ENCODE peak calls at places on chromosomes 11 and 22, in six cellular contexts. One of them, this sample, is unnamed.

GRCh38 chr11:14565845-14566244 is 45.7 kb upstream of the PSMA1 start:
- DNase-seq in upper lobe of right lung: no peak
- DNase-seq in fibroblast of pulmonary artery: no peak
- DNase-seq in tibial artery: no peak
- DNase-seq in tibial nerve: no peak
- DNase-seq in HFF-Myc: no peak
- DNase-seq in this sample: no peak

GRCh38 chr11:12079726-12080556 is 30.4 kb upstream of the MICAL2 start:
- DNase-seq in tibial artery: peak
- DNase-seq in HFF-Myc: peak
- DNase-seq in upper lobe of right lung: peak
- DNase-seq in fibroblast of pulmonary artery: peak
- DNase-seq in tibial nerve: peak
- DNase-seq in this sample: peak

GRCh38 chr22:33882991-33883390 is 37.3 kb downstream of the LARGE1 start:
- DNase-seq in fibroblast of pulmonary artery: no peak
- DNase-seq in tibial nerve: no peak
- DNase-seq in HFF-Myc: no peak
- DNase-seq in tibial artery: no peak
- DNase-seq in upper lobe of right lung: no peak
- DNase-seq in this sample: no peak

GRCh38 chr11:2156416-2157182 is 4.4 kb downstream of the INS start:
- DNase-seq in upper lobe of right lung: peak
- DNase-seq in tibial nerve: peak
- DNase-seq in HFF-Myc: no peak
- DNase-seq in tibial artery: peak
- DNase-seq in fibroblast of pulmonary artery: peak
- DNase-seq in this sample: peak

GRCh38 chr11:662689-663274 is 25.7 kb downstream of the DRD4 start:
- DNase-seq in upper lobe of right lung: peak
- DNase-seq in tibial artery: peak
- DNase-seq in tibial nerve: peak
- DNase-seq in fibroblast of pulmonary artery: peak
- DNase-seq in HFF-Myc: peak
- DNase-seq in this sample: peak

GRCh38 chr11:123801765-123802164 is 4.4 kb downstream of the OR6M1 start:
- DNase-seq in fibroblast of pulmonary artery: no peak
- DNase-seq in tibial artery: no peak
- DNase-seq in upper lobe of right lung: no peak
- DNase-seq in tibial nerve: no peak
- DNase-seq in HFF-Myc: no peak
- DNase-seq in this sample: no peak

GRCh38 chr11:92131289-92131890 is 93.2 kb upstream of the FAT3 start:
- DNase-seq in fibroblast of pulmonary artery: peak
- DNase-seq in upper lobe of right lung: no peak
- DNase-seq in tibial nerve: no peak
- DNase-seq in HFF-Myc: no peak
- DNase-seq in tibial artery: no peak
- DNase-seq in this sample: no peak

GRCh38 chr11:94154095-94154856 is 25.6 kb downstream of the PANX1 start:
- DNase-seq in HFF-Myc: no peak
- DNase-seq in upper lobe of right lung: no peak
- DNase-seq in tibial nerve: no peak
- DNase-seq in fibroblast of pulmonary artery: no peak
- DNase-seq in tibial artery: no peak
- DNase-seq in this sample: no peak

GRCh38 chr11:18785416-18785815 is 6.2 kb downstream of the PTPN5 start:
- DNase-seq in HFF-Myc: no peak
- DNase-seq in tibial nerve: no peak
- DNase-seq in upper lobe of right lung: no peak
- DNase-seq in fibroblast of pulmonary artery: no peak
- DNase-seq in tibial artery: no peak
- DNase-seq in this sample: no peak

GRCh38 chr22:38204784-38205183 is 3.0 kb downstream of the MAFF start:
- DNase-seq in tibial artery: no peak
- DNase-seq in upper lobe of right lung: no peak
- DNase-seq in tibial nerve: no peak
- DNase-seq in fibroblast of pulmonary artery: peak
- DNase-seq in HFF-Myc: no peak
- DNase-seq in this sample: no peak

GRCh38 chr11:64185323-64186204 is at the start of gene STIP1:
- DNase-seq in HFF-Myc: peak
- DNase-seq in fibroblast of pulmonary artery: peak
- DNase-seq in tibial nerve: peak
- DNase-seq in tibial artery: peak
- DNase-seq in upper lobe of right lung: peak
- DNase-seq in this sample: peak
- TF ChIP-seq CTCF in HFF-Myc: peak
- TF ChIP-seq CTCF in fibroblast of pulmonary artery: peak
- TF ChIP-seq CTCF in tibial nerve: peak
- TF ChIP-seq CTCF in tibial artery: peak
- TF ChIP-seq CTCF in upper lobe of right lung: peak
- TF ChIP-seq CTCF in this sample: peak

GRCh38 chr11:45252134-45252856 is 33.8 kb downstream of the SYT13 start:
- DNase-seq in HFF-Myc: no peak
- DNase-seq in upper lobe of right lung: peak
- DNase-seq in fibroblast of pulmonary artery: peak
- DNase-seq in tibial nerve: no peak
- DNase-seq in tibial artery: no peak
- DNase-seq in this sample: peak
- TF ChIP-seq CTCF in HFF-Myc: peak
- TF ChIP-seq CTCF in upper lobe of right lung: peak
- TF ChIP-seq CTCF in fibroblast of pulmonary artery: peak
- TF ChIP-seq CTCF in tibial nerve: peak
- TF ChIP-seq CTCF in tibial artery: peak
- TF ChIP-seq CTCF in this sample: peak

DNA sequence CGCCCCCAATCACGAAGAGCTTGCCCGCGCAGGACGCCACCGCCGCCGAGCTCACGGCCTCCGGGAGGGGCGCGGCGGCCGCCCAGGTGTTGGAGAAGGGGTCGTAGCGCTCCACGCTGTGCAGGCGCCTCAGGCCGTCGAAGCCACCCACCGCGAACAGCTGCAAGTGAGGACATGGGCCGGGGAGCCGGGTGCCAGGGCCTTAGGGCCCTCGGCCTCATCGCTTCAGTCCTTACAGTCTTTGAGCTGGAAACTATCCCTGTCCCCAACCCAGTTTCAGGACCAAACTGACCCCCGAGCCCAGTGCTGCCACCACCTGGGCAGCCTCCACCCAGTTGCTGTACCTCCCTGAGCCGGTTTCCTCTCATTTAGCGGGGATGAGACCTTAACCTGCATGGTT is 7.6 kb downstream of the KLHL35 start:
- DNase-seq in tibial nerve: no peak
- DNase-seq in fibroblast of pulmonary artery: no peak
- DNase-seq in tibial artery: no peak
- DNase-seq in upper lobe of right lung: no peak
- DNase-seq in HFF-Myc: no peak
- DNase-seq in this sample: no peak
- TF ChIP-seq CTCF in tibial nerve: no peak
- TF ChIP-seq CTCF in fibroblast of pulmonary artery: peak
- TF ChIP-seq CTCF in tibial artery: no peak
- TF ChIP-seq CTCF in upper lobe of right lung: no peak
- TF ChIP-seq CTCF in HFF-Myc: peak
- TF ChIP-seq CTCF in this sample: peak

GRCh38 chr11:83156150-83156995 is 558 bp upstream of the PCF11 start:
- DNase-seq in fibroblast of pulmonary artery: peak
- DNase-seq in tibial nerve: peak
- DNase-seq in upper lobe of right lung: peak
- DNase-seq in HFF-Myc: peak
- DNase-seq in tibial artery: peak
- DNase-seq in this sample: peak

GRCh38 chr11:83158474-83158786 is 1.5 kb downstream of the PCF11 start:
- DNase-seq in fibroblast of pulmonary artery: no peak
- DNase-seq in tibial artery: no peak
- DNase-seq in HFF-Myc: no peak
- DNase-seq in tibial nerve: no peak
- DNase-seq in upper lobe of right lung: no peak
- DNase-seq in this sample: no peak

GRCh38 chr11:83158965-83159900 is 2.3 kb downstream of the PCF11 start:
- DNase-seq in HFF-Myc: no peak
- DNase-seq in upper lobe of right lung: no peak
- DNase-seq in fibroblast of pulmonary artery: no peak
- DNase-seq in tibial artery: no peak
- DNase-seq in tibial nerve: no peak
- DNase-seq in this sample: no peak

GRCh38 chr11:83156996-83157754 is at the start of gene PCF11:
- DNase-seq in fibroblast of pulmonary artery: no peak
- DNase-seq in tibial artery: no peak
- DNase-seq in tibial nerve: no peak
- DNase-seq in HFF-Myc: no peak
- DNase-seq in upper lobe of right lung: peak
- DNase-seq in this sample: no peak

GRCh38 chr11:83157755-83158473 is 983 bp downstream of the PCF11 start:
- DNase-seq in tibial nerve: peak
- DNase-seq in fibroblast of pulmonary artery: peak
- DNase-seq in HFF-Myc: no peak
- DNase-seq in upper lobe of right lung: peak
- DNase-seq in tibial artery: peak
- DNase-seq in this sample: peak
- TF ChIP-seq CTCF in tibial nerve: no peak
- TF ChIP-seq CTCF in fibroblast of pulmonary artery: no peak
- TF ChIP-seq CTCF in HFF-Myc: no peak
- TF ChIP-seq CTCF in upper lobe of right lung: no peak
- TF ChIP-seq CTCF in tibial artery: no peak
- TF ChIP-seq CTCF in this sample: no peak

GRCh38 chr22:24523873-24524272 is 28.7 kb downstream of the UPB1 start:
- DNase-seq in tibial nerve: no peak
- DNase-seq in fibroblast of pulmonary artery: peak
- DNase-seq in upper lobe of right lung: no peak
- DNase-seq in tibial artery: no peak
- DNase-seq in HFF-Myc: no peak
- DNase-seq in this sample: peak

GRCh38 chr22:24518228-24518627 is 23.1 kb downstream of the UPB1 start:
- DNase-seq in tibial nerve: no peak
- DNase-seq in tibial artery: no peak
- DNase-seq in upper lobe of right lung: no peak
- DNase-seq in HFF-Myc: no peak
- DNase-seq in fibroblast of pulmonary artery: no peak
- DNase-seq in this sample: no peak

GRCh38 chr22:24518774-24519485 is 23.8 kb downstream of the UPB1 start:
- DNase-seq in fibroblast of pulmonary artery: no peak
- DNase-seq in tibial nerve: no peak
- DNase-seq in tibial artery: no peak
- DNase-seq in upper lobe of right lung: no peak
- DNase-seq in HFF-Myc: no peak
- DNase-seq in this sample: no peak

GRCh38 chr22:24525416-24526037 is 29.4 kb downstream of the GUCD1 start:
- DNase-seq in upper lobe of right lung: peak
- DNase-seq in HFF-Myc: peak
- DNase-seq in fibroblast of pulmonary artery: peak
- DNase-seq in tibial artery: peak
- DNase-seq in tibial nerve: peak
- DNase-seq in this sample: peak

DNA sequence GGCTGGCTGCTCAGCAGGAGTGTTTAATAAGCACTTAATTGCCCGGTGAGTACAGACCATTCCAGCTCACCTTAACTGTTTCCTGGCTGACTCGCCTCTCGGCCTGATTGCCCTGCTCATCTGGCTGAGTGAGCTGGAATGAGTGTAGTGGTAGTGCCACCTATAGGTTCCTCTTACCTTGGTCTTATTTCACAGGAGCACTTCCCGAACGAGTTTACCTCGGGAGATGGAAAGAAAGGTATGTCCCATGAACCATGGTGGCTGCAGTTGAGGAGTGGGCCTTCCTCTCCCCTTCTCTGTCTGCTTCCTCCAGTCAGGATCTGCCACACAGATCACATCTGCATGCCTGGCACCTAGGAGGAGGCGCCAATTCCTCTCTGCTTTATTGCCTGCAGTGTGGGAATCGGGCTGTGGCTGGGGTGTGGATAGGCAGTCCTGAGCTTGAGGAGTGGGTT is 26.7 kb downstream of the UPB1 start:
- DNase-seq in HFF-Myc: no peak
- DNase-seq in fibroblast of pulmonary artery: peak
- DNase-seq in tibial artery: no peak
- DNase-seq in upper lobe of right lung: peak
- DNase-seq in tibial nerve: no peak
- DNase-seq in this sample: peak
- TF ChIP-seq CTCF in HFF-Myc: peak
- TF ChIP-seq CTCF in fibroblast of pulmonary artery: peak
- TF ChIP-seq CTCF in tibial artery: peak
- TF ChIP-seq CTCF in upper lobe of right lung: peak
- TF ChIP-seq CTCF in tibial nerve: peak
- TF ChIP-seq CTCF in this sample: peak

GRCh38 chr11:128653828-128654231 is 40.0 kb upstream of the FLI1 start:
- DNase-seq in tibial nerve: peak
- DNase-seq in tibial artery: peak
- DNase-seq in fibroblast of pulmonary artery: peak
- DNase-seq in HFF-Myc: no peak
- DNase-seq in upper lobe of right lung: peak
- DNase-seq in this sample: peak
- TF ChIP-seq CTCF in tibial nerve: no peak
- TF ChIP-seq CTCF in tibial artery: no peak
- TF ChIP-seq CTCF in fibroblast of pulmonary artery: no peak
- TF ChIP-seq CTCF in HFF-Myc: no peak
- TF ChIP-seq CTCF in upper lobe of right lung: peak
- TF ChIP-seq CTCF in this sample: no peak

GRCh38 chr22:46390652-46391301 is 55.3 kb downstream of the TRMU start:
- DNase-seq in tibial artery: peak
- DNase-seq in tibial nerve: peak
- DNase-seq in upper lobe of right lung: no peak
- DNase-seq in fibroblast of pulmonary artery: peak
- DNase-seq in HFF-Myc: no peak
- DNase-seq in this sample: peak
- TF ChIP-seq CTCF in tibial artery: peak
- TF ChIP-seq CTCF in tibial nerve: peak
- TF ChIP-seq CTCF in upper lobe of right lung: peak
- TF ChIP-seq CTCF in fibroblast of pulmonary artery: peak
- TF ChIP-seq CTCF in HFF-Myc: peak
- TF ChIP-seq CTCF in this sample: peak